ENCODE peak calls at places on chromosome 13, in six cellular contexts. One of them, this sample, is unnamed.
A peak's percentile ranks its signal among the peaks of the same experiment; 100 is the strongest.

GRCh38 chr13:77853701-77854100 is 64.9 kb downstream of the EDNRB start:
- DNase-seq in dermis blood vessel endothelial cell: no peak
- DNase-seq in activated CD4-positive, alpha-beta T cell treated with anti-CD3 and anti-CD28 coated beads, Interleukin-2, amount 50 U/mL, for 1 hour: no peak
- DNase-seq in stimulated activated CD4-positive, alpha-beta T cell treated with anti-CD3 and anti-CD28 coated beads, Interleukin-1b, Interleukin-23, amount 100 ng/mL, for 4 hours: no peak
- DNase-seq in CD4-positive, alpha-beta T cell: no peak
- DNase-seq in AG08395: no peak
- DNase-seq in this sample: no peak

GRCh38 chr13:77390391-77390790 is 63.5 kb upstream of the MYCBP2 start:
- DNase-seq in dermis blood vessel endothelial cell: no peak
- DNase-seq in activated CD4-positive, alpha-beta T cell treated with anti-CD3 and anti-CD28 coated beads, Interleukin-2, amount 50 U/mL, for 1 hour: no peak
- DNase-seq in stimulated activated CD4-positive, alpha-beta T cell treated with anti-CD3 and anti-CD28 coated beads, Interleukin-1b, Interleukin-23, amount 100 ng/mL, for 4 hours: no peak
- DNase-seq in CD4-positive, alpha-beta T cell: no peak
- DNase-seq in AG08395: no peak
- DNase-seq in this sample: no peak

GRCh38 chr13:46469064-46469463 is 82.0 kb upstream of the RUBCNL start:
- DNase-seq in dermis blood vessel endothelial cell: no peak
- DNase-seq in activated CD4-positive, alpha-beta T cell treated with anti-CD3 and anti-CD28 coated beads, Interleukin-2, amount 50 U/mL, for 1 hour: no peak
- DNase-seq in stimulated activated CD4-positive, alpha-beta T cell treated with anti-CD3 and anti-CD28 coated beads, Interleukin-1b, Interleukin-23, amount 100 ng/mL, for 4 hours: no peak
- DNase-seq in CD4-positive, alpha-beta T cell: no peak
- DNase-seq in AG08395: peak; percentile 38
- DNase-seq in this sample: no peak

GRCh38 chr13:99967884-99968520 is 3.6 kb downstream of the ZIC5 start:
- DNase-seq in dermis blood vessel endothelial cell: no peak
- DNase-seq in activated CD4-positive, alpha-beta T cell treated with anti-CD3 and anti-CD28 coated beads, Interleukin-2, amount 50 U/mL, for 1 hour: no peak
- DNase-seq in stimulated activated CD4-positive, alpha-beta T cell treated with anti-CD3 and anti-CD28 coated beads, Interleukin-1b, Interleukin-23, amount 100 ng/mL, for 4 hours: no peak
- DNase-seq in CD4-positive, alpha-beta T cell: no peak
- DNase-seq in AG08395: no peak
- DNase-seq in this sample: no peak

GRCh38 chr13:24076124-24076523 is 84.4 kb upstream of the SPATA13 start:
- DNase-seq in dermis blood vessel endothelial cell: no peak
- DNase-seq in activated CD4-positive, alpha-beta T cell treated with anti-CD3 and anti-CD28 coated beads, Interleukin-2, amount 50 U/mL, for 1 hour: no peak
- DNase-seq in stimulated activated CD4-positive, alpha-beta T cell treated with anti-CD3 and anti-CD28 coated beads, Interleukin-1b, Interleukin-23, amount 100 ng/mL, for 4 hours: no peak
- DNase-seq in CD4-positive, alpha-beta T cell: no peak
- DNase-seq in AG08395: no peak
- DNase-seq in this sample: no peak

GRCh38 chr13:85806553-85807175 is 7.4 kb upstream of the SLITRK6 start:
- DNase-seq in dermis blood vessel endothelial cell: peak; percentile 40
- DNase-seq in activated CD4-positive, alpha-beta T cell treated with anti-CD3 and anti-CD28 coated beads, Interleukin-2, amount 50 U/mL, for 1 hour: no peak
- DNase-seq in stimulated activated CD4-positive, alpha-beta T cell treated with anti-CD3 and anti-CD28 coated beads, Interleukin-1b, Interleukin-23, amount 100 ng/mL, for 4 hours: no peak
- DNase-seq in CD4-positive, alpha-beta T cell: no peak
- DNase-seq in AG08395: peak; percentile 2
- DNase-seq in this sample: peak; percentile 86

GRCh38 chr13:101579291-101579802 is 126.9 kb downstream of the ITGBL1 start:
- DNase-seq in dermis blood vessel endothelial cell: peak; percentile 64
- DNase-seq in activated CD4-positive, alpha-beta T cell treated with anti-CD3 and anti-CD28 coated beads, Interleukin-2, amount 50 U/mL, for 1 hour: no peak
- DNase-seq in stimulated activated CD4-positive, alpha-beta T cell treated with anti-CD3 and anti-CD28 coated beads, Interleukin-1b, Interleukin-23, amount 100 ng/mL, for 4 hours: no peak
- DNase-seq in CD4-positive, alpha-beta T cell: no peak
- DNase-seq in AG08395: no peak
- DNase-seq in this sample: no peak

GRCh38 chr13:24165746-24166145 is 5.2 kb downstream of the SPATA13 start:
- DNase-seq in dermis blood vessel endothelial cell: peak; percentile 37
- DNase-seq in activated CD4-positive, alpha-beta T cell treated with anti-CD3 and anti-CD28 coated beads, Interleukin-2, amount 50 U/mL, for 1 hour: no peak
- DNase-seq in stimulated activated CD4-positive, alpha-beta T cell treated with anti-CD3 and anti-CD28 coated beads, Interleukin-1b, Interleukin-23, amount 100 ng/mL, for 4 hours: no peak
- DNase-seq in CD4-positive, alpha-beta T cell: no peak
- DNase-seq in AG08395: peak; percentile 47
- DNase-seq in this sample: no peak

GRCh38 chr13:111337206-111337605 is 16.8 kb downstream of the TEX29 start:
- DNase-seq in dermis blood vessel endothelial cell: no peak
- DNase-seq in activated CD4-positive, alpha-beta T cell treated with anti-CD3 and anti-CD28 coated beads, Interleukin-2, amount 50 U/mL, for 1 hour: no peak
- DNase-seq in stimulated activated CD4-positive, alpha-beta T cell treated with anti-CD3 and anti-CD28 coated beads, Interleukin-1b, Interleukin-23, amount 100 ng/mL, for 4 hours: no peak
- DNase-seq in CD4-positive, alpha-beta T cell: no peak
- DNase-seq in AG08395: peak; percentile 91
- DNase-seq in this sample: no peak

GRCh38 chr13:34682406-34682805 is 259.7 kb upstream of the NBEA start:
- DNase-seq in dermis blood vessel endothelial cell: no peak
- DNase-seq in activated CD4-positive, alpha-beta T cell treated with anti-CD3 and anti-CD28 coated beads, Interleukin-2, amount 50 U/mL, for 1 hour: no peak
- DNase-seq in stimulated activated CD4-positive, alpha-beta T cell treated with anti-CD3 and anti-CD28 coated beads, Interleukin-1b, Interleukin-23, amount 100 ng/mL, for 4 hours: no peak
- DNase-seq in CD4-positive, alpha-beta T cell: no peak
- DNase-seq in AG08395: no peak
- DNase-seq in this sample: no peak

GRCh38 chr13:72651196-72651595 is 76.2 kb downstream of the MZT1 start:
- DNase-seq in dermis blood vessel endothelial cell: no peak
- DNase-seq in activated CD4-positive, alpha-beta T cell treated with anti-CD3 and anti-CD28 coated beads, Interleukin-2, amount 50 U/mL, for 1 hour: no peak
- DNase-seq in stimulated activated CD4-positive, alpha-beta T cell treated with anti-CD3 and anti-CD28 coated beads, Interleukin-1b, Interleukin-23, amount 100 ng/mL, for 4 hours: no peak
- DNase-seq in CD4-positive, alpha-beta T cell: no peak
- DNase-seq in AG08395: no peak
- DNase-seq in this sample: peak; percentile 23

GRCh38 chr13:46738055-46738454 is 58.9 kb downstream of the ESD start:
- DNase-seq in dermis blood vessel endothelial cell: no peak
- DNase-seq in activated CD4-positive, alpha-beta T cell treated with anti-CD3 and anti-CD28 coated beads, Interleukin-2, amount 50 U/mL, for 1 hour: no peak
- DNase-seq in stimulated activated CD4-positive, alpha-beta T cell treated with anti-CD3 and anti-CD28 coated beads, Interleukin-1b, Interleukin-23, amount 100 ng/mL, for 4 hours: no peak
- DNase-seq in CD4-positive, alpha-beta T cell: no peak
- DNase-seq in AG08395: no peak
- DNase-seq in this sample: no peak

GRCh38 chr13:110869805-110870706 is 44.8 kb downstream of the ANKRD10 start:
- DNase-seq in dermis blood vessel endothelial cell: peak; percentile 100
- DNase-seq in activated CD4-positive, alpha-beta T cell treated with anti-CD3 and anti-CD28 coated beads, Interleukin-2, amount 50 U/mL, for 1 hour: no peak
- DNase-seq in stimulated activated CD4-positive, alpha-beta T cell treated with anti-CD3 and anti-CD28 coated beads, Interleukin-1b, Interleukin-23, amount 100 ng/mL, for 4 hours: no peak
- DNase-seq in CD4-positive, alpha-beta T cell: no peak
- DNase-seq in AG08395: peak; percentile 98
- DNase-seq in this sample: no peak

GRCh38 chr13:44273991-44274810 is 99.4 kb upstream of the SERP2 start:
- DNase-seq in dermis blood vessel endothelial cell: peak; percentile 56
- DNase-seq in activated CD4-positive, alpha-beta T cell treated with anti-CD3 and anti-CD28 coated beads, Interleukin-2, amount 50 U/mL, for 1 hour: no peak
- DNase-seq in stimulated activated CD4-positive, alpha-beta T cell treated with anti-CD3 and anti-CD28 coated beads, Interleukin-1b, Interleukin-23, amount 100 ng/mL, for 4 hours: no peak
- DNase-seq in CD4-positive, alpha-beta T cell: no peak
- DNase-seq in AG08395: peak; percentile 60
- DNase-seq in this sample: peak; percentile 85

GRCh38 chr13:83220241-83220640 is 662.0 kb downstream of the SLITRK1 start:
- DNase-seq in dermis blood vessel endothelial cell: no peak
- DNase-seq in activated CD4-positive, alpha-beta T cell treated with anti-CD3 and anti-CD28 coated beads, Interleukin-2, amount 50 U/mL, for 1 hour: no peak
- DNase-seq in stimulated activated CD4-positive, alpha-beta T cell treated with anti-CD3 and anti-CD28 coated beads, Interleukin-1b, Interleukin-23, amount 100 ng/mL, for 4 hours: no peak
- DNase-seq in CD4-positive, alpha-beta T cell: no peak
- DNase-seq in AG08395: no peak
- DNase-seq in this sample: no peak

GRCh38 chr13:40287428-40287827 is 379.0 kb downstream of the FOXO1 start:
- DNase-seq in dermis blood vessel endothelial cell: no peak
- DNase-seq in activated CD4-positive, alpha-beta T cell treated with anti-CD3 and anti-CD28 coated beads, Interleukin-2, amount 50 U/mL, for 1 hour: no peak
- DNase-seq in stimulated activated CD4-positive, alpha-beta T cell treated with anti-CD3 and anti-CD28 coated beads, Interleukin-1b, Interleukin-23, amount 100 ng/mL, for 4 hours: no peak
- DNase-seq in CD4-positive, alpha-beta T cell: no peak
- DNase-seq in AG08395: no peak
- DNase-seq in this sample: no peak

GRCh38 chr13:25207291-25207690 is 35.2 kb upstream of the AMER2 start:
- DNase-seq in dermis blood vessel endothelial cell: no peak
- DNase-seq in activated CD4-positive, alpha-beta T cell treated with anti-CD3 and anti-CD28 coated beads, Interleukin-2, amount 50 U/mL, for 1 hour: no peak
- DNase-seq in stimulated activated CD4-positive, alpha-beta T cell treated with anti-CD3 and anti-CD28 coated beads, Interleukin-1b, Interleukin-23, amount 100 ng/mL, for 4 hours: no peak
- DNase-seq in CD4-positive, alpha-beta T cell: no peak
- DNase-seq in AG08395: no peak
- DNase-seq in this sample: no peak

GRCh38 chr13:43572601-43573360 is 214.0 kb downstream of the ENOX1 start:
- DNase-seq in dermis blood vessel endothelial cell: no peak
- DNase-seq in activated CD4-positive, alpha-beta T cell treated with anti-CD3 and anti-CD28 coated beads, Interleukin-2, amount 50 U/mL, for 1 hour: no peak
- DNase-seq in stimulated activated CD4-positive, alpha-beta T cell treated with anti-CD3 and anti-CD28 coated beads, Interleukin-1b, Interleukin-23, amount 100 ng/mL, for 4 hours: no peak
- DNase-seq in CD4-positive, alpha-beta T cell: no peak
- DNase-seq in AG08395: peak; percentile 84
- DNase-seq in this sample: no peak

GRCh38 chr13:109974354-109974753 is 188.0 kb upstream of the IRS2 start:
- DNase-seq in dermis blood vessel endothelial cell: no peak
- DNase-seq in activated CD4-positive, alpha-beta T cell treated with anti-CD3 and anti-CD28 coated beads, Interleukin-2, amount 50 U/mL, for 1 hour: no peak
- DNase-seq in stimulated activated CD4-positive, alpha-beta T cell treated with anti-CD3 and anti-CD28 coated beads, Interleukin-1b, Interleukin-23, amount 100 ng/mL, for 4 hours: no peak
- DNase-seq in CD4-positive, alpha-beta T cell: no peak
- DNase-seq in AG08395: no peak
- DNase-seq in this sample: no peak